ENCODE peak calls at places on chromosomes 2 and 18, in six cellular contexts. S, F, D, W, Z and R are unnamed samples.

GRCh38 chr2:3628800-3629199 is 29.2 kb upstream of the ALLC start:
- DNase-seq in S (peak; percentile 43), F (peak; percentile 56), D (peak; percentile 15), W (no peak), Z (no peak), R (peak; percentile 37)

GRCh38 chr18:36297419-36298112 is at the start of gene FHOD3:
- DNase-seq in S (peak; percentile 65), F (peak; percentile 76), D (peak; percentile 86), W (peak; percentile 48), Z (peak; percentile 27), R (no peak)

GRCh38 chr2:24382363-24383021 is 22.2 kb upstream of the ITSN2 start:
- DNase-seq in S (peak; percentile 63), F (peak; percentile 75), D (peak; percentile 72), W (peak; percentile 54), Z (peak; percentile 63), R (peak; percentile 73)

GRCh38 chr18:36798738-36799473 is 29.9 kb downstream of the TPGS2 start:
- DNase-seq in S (no peak), F (no peak), D (no peak), W (no peak), Z (no peak), R (no peak)

GRCh38 chr2:51258301-51258700 is 226.4 kb upstream of the NRXN1 start:
- DNase-seq in S (no peak), F (no peak), D (no peak), W (no peak), Z (no peak), R (no peak)

GRCh38 chr2:98771771-98772521 is 41.0 kb upstream of the MGAT4A start:
- DNase-seq in S (no peak), F (no peak), D (no peak), W (no peak), Z (no peak), R (no peak)

GRCh38 chr2:238425979-238426567 is 654 bp upstream of the ASB1 start:
- DNase-seq in S (no peak), F (no peak), D (peak; percentile 87), W (no peak), Z (peak; percentile 36), R (no peak)

GRCh38 chr18:34977787-34978532 is 63.3 kb upstream of the MAPRE2 start:
- DNase-seq in S (peak; percentile 44), F (peak; percentile 82), D (peak; percentile 59), W (peak; percentile 76), Z (peak; percentile 36), R (peak; percentile 74)

GRCh38 chr2:140808816-140809215 is 1322.0 kb downstream of the LRP1B start:
- DNase-seq in S (no peak), F (no peak), D (peak; percentile 31), W (no peak), Z (peak; percentile 5), R (no peak)

GRCh38 chr2:64391940-64392339 is 62.0 kb upstream of the LGALSL start:
- DNase-seq in S (no peak), F (no peak), D (no peak), W (no peak), Z (no peak), R (no peak)

GRCh38 chr2:161533218-161533617 is 91.0 kb upstream of the SLC4A10 start:
- DNase-seq in S (no peak), F (no peak), D (no peak), W (no peak), Z (no peak), R (no peak)

GRCh38 chr2:79916285-79916684 is 388.3 kb downstream of the LRRTM1 start:
- DNase-seq in S (no peak), F (no peak), D (no peak), W (no peak), Z (no peak), R (no peak)